ENCODE peak calls at places on chromosomes 16 and 17, in six cellular contexts. C, T, F, J, U and W are unnamed samples.

GRCh38 chr16:15396948-15397594 is 1.5 kb downstream of the MPV17L start:
- DNase-seq in C (no peak), T (no peak), F (no peak), J (no peak), U (no peak), W (no peak)

GRCh38 chr16:88369447-88370008 is 13.2 kb upstream of the ZNF469 start:
- DNase-seq in C (no peak), T (no peak), F (no peak), J (no peak), U (no peak), W (no peak)

GRCh38 chr17:50686494-50687199 is 21.1 kb downstream of the ANKRD40 start:
- DNase-seq in C (no peak), T (no peak), F (no peak), J (peak; percentile 84), U (no peak), W (no peak)

GRCh38 chr16:88770459-88771293 is 14.3 kb downstream of the PIEZO1 start:
- DNase-seq in C (no peak), T (no peak), F (no peak), J (peak; percentile 38), U (peak; percentile 59), W (no peak)

GRCh38 chr17:39018267-39019134 is 51.3 kb upstream of the FBXO47 start:
- DNase-seq in C (no peak), T (no peak), F (no peak), J (no peak), U (no peak), W (no peak)

GRCh38 chr17:62627219-62627903 is at the start of gene MRC2:
- DNase-seq in C (no peak), T (no peak), F (no peak), J (peak; percentile 90), U (no peak), W (no peak)

GRCh38 chr16:83402969-83403368 is 404.8 kb upstream of the HSBP1 start:
- DNase-seq in C (peak; percentile 23), T (no peak), F (no peak), J (peak; percentile 41), U (no peak), W (no peak)

GRCh38 chr16:577796-578195 is 8.0 kb downstream of the PIGQ start:
- DNase-seq in C (no peak), T (no peak), F (no peak), J (no peak), U (no peak), W (no peak)

GRCh38 chr16:80804451-80805383 is at the start of gene CDYL2:
- DNase-seq in C (no peak), T (peak; percentile 23), F (peak; percentile 25), J (peak; percentile 71), U (peak; percentile 8), W (no peak)

GRCh38 chr16:70661918-70662641 is 15.7 kb downstream of the IL34 start:
- DNase-seq in C (no peak), T (no peak), F (no peak), J (peak; percentile 46), U (no peak), W (no peak)

GRCh38 chr16:945271-946047 is 25.3 kb downstream of the LMF1 start:
- DNase-seq in C (no peak), T (no peak), F (no peak), J (peak; percentile 23), U (no peak), W (no peak)

GRCh38 chr17:61345081-61345480 is 54.6 kb upstream of the TBX2 start:
- DNase-seq in C (no peak), T (no peak), F (no peak), J (no peak), U (no peak), W (no peak)

GRCh38 chr17:55873017-55873758 is 122.3 kb downstream of the PCTP start:
- DNase-seq in C (no peak), T (no peak), F (no peak), J (no peak), U (no peak), W (no peak)

GRCh38 chr17:56320443-56320842 is 167.2 kb downstream of the ANKFN1 start:
- DNase-seq in C (no peak), T (no peak), F (no peak), J (no peak), U (no peak), W (no peak)